ENCODE peak calls at places on chromosomes 16 and 17, in eight cellular contexts. X, T, Y, Z, S, J, I and Q are unnamed samples.

GRCh38 chr16:47061204-47061603 is 82.5 kb downstream of the NETO2 start:
- DNase-seq in Z (no peak), X (peak; percentile 0), J (no peak), I (no peak), Y (no peak), S (peak; percentile 7), T (no peak), Q (no peak)

GRCh38 chr16:11949527-11949926 is 7.7 kb upstream of the NPIPB2 start:
- DNase-seq in J (peak; percentile 38), Y (peak; percentile 61), X (peak; percentile 26), I (no peak), Z (no peak), S (peak; percentile 49), T (peak; percentile 77), Q (peak; percentile 51)

GRCh38 chr17:65743313-65743665 is 181.8 kb upstream of the AXIN2 start:
- DNase-seq in Y (peak; percentile 52), T (no peak), Z (no peak), X (no peak), I (no peak), J (no peak), S (no peak), Q (peak; percentile 69)

GRCh38 chr17:82105417-82105881 is 7.4 kb upstream of the FASN start:
- DNase-seq in Z (no peak), X (no peak), I (peak; percentile 60), J (no peak), S (no peak), T (no peak), Y (no peak), Q (no peak)

GRCh38 chr17:14161419-14161818 is 75.2 kb downstream of the CDRT15 start:
- DNase-seq in Z (no peak), T (no peak), Y (no peak), X (no peak), S (no peak), J (no peak), I (no peak), Q (no peak)

GRCh38 chr17:40915199-40915661 is 22.2 kb downstream of the KRT23 start:
- DNase-seq in S (peak; percentile 80), T (no peak), I (no peak), Y (peak; percentile 86), Z (no peak), J (peak; percentile 81), X (no peak), Q (peak; percentile 95)

GRCh38 chr16:73157861-73158260 is 109.9 kb upstream of the ZFHX3 start:
- DNase-seq in I (no peak), X (no peak), Z (no peak), Y (no peak), S (no peak), T (no peak), J (no peak), Q (no peak)

GRCh38 chr16:84593825-84594724 is 23.8 kb downstream of the COTL1 start:
- DNase-seq in I (peak; percentile 95), Z (no peak), X (no peak), S (peak; percentile 75), J (no peak), T (no peak), Y (no peak), Q (peak; percentile 28)

GRCh38 chr16:23788653-23789052 is 33.8 kb downstream of the CHP2 start:
- DNase-seq in Y (no peak), X (no peak), S (no peak), Z (no peak), T (no peak), J (no peak), I (no peak), Q (no peak)

DNA sequence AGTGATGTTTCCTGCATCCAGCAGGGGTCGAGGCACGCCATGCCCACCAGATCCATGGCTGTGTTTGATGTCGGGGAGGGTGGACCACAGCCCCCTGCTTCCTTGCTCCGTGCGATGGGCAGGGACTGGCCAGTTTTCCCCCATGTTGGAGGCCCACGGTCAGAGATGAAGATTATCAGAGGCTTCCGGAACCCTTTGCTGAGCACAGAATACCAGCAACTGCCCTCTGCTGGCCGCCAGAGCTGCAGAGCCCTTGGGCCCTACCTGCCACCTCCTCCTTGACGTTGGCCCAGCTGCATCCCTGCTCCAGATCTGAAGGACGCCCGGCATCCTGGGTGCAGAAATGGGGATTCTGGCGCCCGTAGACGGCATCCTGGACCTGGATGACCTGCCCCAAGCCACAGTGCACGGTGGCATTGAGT is 23.7 kb upstream of the BCO1 start:
- DNase-seq in T (peak; percentile 28), S (peak; percentile 22), Y (peak; percentile 15), J (peak; percentile 13), X (no peak), I (no peak), Z (no peak), Q (peak; percentile 42)
- TF ChIP-seq CTCF in T (peak; percentile 65), S (peak; percentile 60), Y (peak; percentile 50), J (peak; percentile 70), X (peak; percentile 17), I (peak; percentile 9), Z (peak; percentile 47), Q (peak; percentile 74)

DNA sequence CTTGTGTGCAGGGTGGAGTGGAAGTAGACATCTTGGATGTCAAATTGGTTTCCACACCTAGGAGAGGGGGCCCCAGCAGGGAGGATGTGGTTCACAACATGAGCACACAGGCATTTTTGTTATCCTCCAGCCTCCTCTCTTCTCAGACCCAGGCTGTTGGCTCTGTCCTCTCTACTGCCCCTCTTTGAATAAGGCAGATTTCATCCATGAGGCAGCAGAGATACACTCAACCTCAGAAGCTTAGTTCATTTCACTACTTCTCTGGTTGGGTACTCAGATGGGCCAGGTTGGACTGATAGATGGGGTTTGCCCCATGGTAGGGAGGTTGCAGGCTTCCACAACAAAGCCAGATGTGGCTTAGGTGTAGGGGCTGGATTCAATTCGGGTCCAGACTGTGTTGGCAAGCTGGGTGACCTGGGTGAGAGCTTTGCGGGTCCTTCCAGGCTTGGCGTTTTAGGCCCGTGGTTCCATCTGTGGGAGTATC is 22.2 kb upstream of the NFATC3 start:
- DNase-seq in Z (no peak), J (no peak), S (no peak), I (no peak), T (no peak), X (no peak), Y (no peak), Q (no peak)
- H3K4me3 ChIP-seq in Z (no peak overlapping the region), J (no peak overlapping the region), S (no peak overlapping the region), I (no peak overlapping the region), T (no peak overlapping the region), X (no peak overlapping the region), Y (no peak overlapping the region), Q (no peak overlapping the region)

DNA sequence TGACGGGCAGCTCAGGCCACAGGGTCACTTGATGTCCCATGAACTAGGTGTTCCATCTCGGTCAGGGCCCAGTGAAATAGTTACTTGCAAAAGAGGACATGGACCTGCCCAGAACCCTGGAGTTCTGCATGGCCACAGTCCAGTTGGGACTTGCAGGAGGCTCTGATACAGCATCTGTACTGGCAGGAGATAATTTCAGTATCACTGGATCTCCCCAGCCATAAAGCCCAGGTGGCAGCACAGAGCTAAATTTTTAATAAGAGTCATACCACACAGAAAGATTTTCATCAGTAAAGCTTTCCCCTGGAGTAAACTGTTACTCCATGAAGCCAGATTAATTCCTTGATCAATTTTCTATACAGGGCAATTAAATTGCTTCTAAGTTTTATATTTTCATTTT is 18.0 kb upstream of the SLC16A5 start:
- DNase-seq in Y (peak; percentile 40), J (no peak), S (no peak), I (no peak), Z (no peak), X (no peak), T (no peak), Q (peak; percentile 64)
- TF ChIP-seq CTCF in Y (peak; percentile 47), J (peak; percentile 65), S (peak; percentile 44), I (no peak), Z (peak; percentile 34), X (peak; percentile 43), T (no peak), Q (peak; percentile 65)

GRCh38 chr17:8062435-8062806 is 23.6 kb downstream of the ALOX15B start:
- DNase-seq in S (peak; percentile 70), T (no peak), J (peak; percentile 39), I (no peak), X (no peak), Y (peak; percentile 62), Z (no peak), Q (peak; percentile 56)

GRCh38 chr17:8063761-8064589 is 23.5 kb downstream of the ALOX12B start:
- DNase-seq in S (no peak), X (no peak), I (no peak), J (no peak), T (no peak), Z (no peak), Y (no peak), Q (no peak)

GRCh38 chr17:8060274-8060673 is 21.4 kb downstream of the ALOX15B start:
- DNase-seq in S (peak; percentile 72), T (peak; percentile 84), Y (peak; percentile 80), J (peak; percentile 63), I (no peak), Z (no peak), X (peak; percentile 67), Q (peak; percentile 78)

GRCh38 chr17:8064590-8065019 is 22.9 kb downstream of the ALOX12B start:
- DNase-seq in I (no peak), J (no peak), X (no peak), Z (no peak), Y (no peak), T (no peak), S (no peak), Q (no peak)

GRCh38 chr17:8062807-8063483 is 24.1 kb downstream of the ALOX15B start:
- DNase-seq in Z (no peak), S (peak; percentile 44), T (no peak), Y (peak; percentile 20), I (no peak), X (no peak), J (no peak), Q (peak; percentile 13)
- H3K4me3 ChIP-seq in Z (no peak overlapping the region), S (peak overlapping the region; percentile 34), T (no peak overlapping the region), Y (peak overlapping the region; percentile 38), I (no peak overlapping the region), X (no peak overlapping the region), J (no peak overlapping the region), Q (peak overlapping the region; percentile 39)

GRCh38 chr16:3264137-3265036 is 8.0 kb upstream of the MEFV start:
- DNase-seq in I (peak; percentile 98), Z (peak; percentile 96), Y (peak; percentile 96), T (peak; percentile 97), X (peak; percentile 98), S (peak; percentile 99), J (peak; percentile 98), Q (peak; percentile 98)
- TF ChIP-seq CTCF in I (no peak), Z (peak; percentile 43), Y (peak; percentile 35), T (peak; percentile 26), X (no peak), S (peak; percentile 30), J (peak; percentile 50), Q (peak; percentile 39)

GRCh38 chr17:61405047-61405685 is 5.5 kb downstream of the TBX2 start:
- DNase-seq in Z (no peak), S (no peak), I (peak; percentile 45), X (peak; percentile 13), J (no peak), T (peak; percentile 51), Y (no peak), Q (no peak)

GRCh38 chr17:61402978-61403845 is 3.6 kb downstream of the TBX2 start:
- DNase-seq in X (no peak), Y (peak; percentile 36), I (peak; percentile 46), T (peak; percentile 39), Z (no peak), S (peak; percentile 63), J (peak; percentile 43), Q (peak; percentile 41)

GRCh38 chr17:61403846-61404701 is 4.4 kb downstream of the TBX2 start:
- DNase-seq in J (peak; percentile 36), T (no peak), S (peak; percentile 64), Y (peak; percentile 30), I (peak; percentile 43), X (peak; percentile 10), Z (no peak), Q (no peak)

GRCh38 chr17:61405686-61406542 is 6.3 kb downstream of the TBX2 start:
- DNase-seq in Z (peak; percentile 13), Y (no peak), T (peak; percentile 40), X (peak; percentile 12), S (no peak), I (peak; percentile 35), J (no peak), Q (no peak)

GRCh38 chr17:61404702-61405046 is 5.0 kb downstream of the TBX2 start:
- DNase-seq in Y (no peak), Z (no peak), J (no peak), I (no peak), X (peak; percentile 19), S (no peak), T (no peak), Q (no peak)
- H3K4me3 ChIP-seq in Y (peak overlapping the region; percentile 10), Z (peak overlapping the region; percentile 77), J (peak overlapping the region; percentile 84), I (no peak overlapping the region), X (no peak overlapping the region), S (peak overlapping the region; percentile 74), T (peak overlapping the region; percentile 63), Q (no peak overlapping the region)